ENCODE peak calls at places on chromosomes 5 and 9, in eight cellular contexts. J, H, V, I, O, P, R and X are unnamed samples.

GRCh38 chr9:93128715-93129224 is 5.3 kb downstream of the NINJ1 start:
- DNase-seq in J (no peak), H (no peak), V (no peak), I (no peak), O (no peak), P (no peak), R (no peak), X (no peak)

GRCh38 chr5:77957-78804 is 13.8 kb upstream of the PLEKHG4B start:
- DNase-seq in J (no peak), H (peak; percentile 34), V (peak; percentile 41), I (peak; percentile 40), O (peak; percentile 66), P (peak; percentile 72), R (peak; percentile 80), X (no peak)

GRCh38 chr9:110650261-110650660 is 18.3 kb upstream of the MUSK start:
- DNase-seq in J (no peak), H (no peak), V (no peak), I (no peak), O (peak; percentile 59), P (no peak), R (peak; percentile 97), X (no peak)

GRCh38 chr5:13708432-13708831 is 236.1 kb downstream of the DNAH5 start:
- DNase-seq in J (no peak), H (no peak), V (no peak), I (no peak), O (no peak), P (no peak), R (no peak), X (no peak)

GRCh38 chr5:137733922-137734695 is 1.8 kb downstream of the KLHL3 start:
- DNase-seq in J (no peak), H (no peak), V (no peak), I (no peak), O (no peak), P (no peak), R (peak; percentile 45), X (no peak)

GRCh38 chr5:176810084-176810597 is at the start of gene UNC5A:
- DNase-seq in J (no peak), H (peak; percentile 82), V (peak; percentile 24), I (peak; percentile 82), O (peak; percentile 54), P (peak; percentile 47), R (peak; percentile 30), X (peak; percentile 92)

GRCh38 chr5:113250341-113250953 is 184.3 kb downstream of the TSSK1B start:
- DNase-seq in J (no peak), H (no peak), V (no peak), I (no peak), O (peak; percentile 65), P (no peak), R (peak; percentile 44), X (no peak)

GRCh38 chr5:159956074-159956473 is 39.8 kb downstream of the ADRA1B start:
- DNase-seq in J (no peak), H (no peak), V (no peak), I (no peak), O (peak; percentile 36), P (no peak), R (no peak), X (no peak)

GRCh38 chr5:118088448-118088847 is 899.9 kb downstream of the DTWD2 start:
- DNase-seq in J (no peak), H (no peak), V (no peak), I (no peak), O (no peak), P (no peak), R (no peak), X (no peak)

GRCh38 chr9:133460405-133461175 is 812 bp downstream of the CACFD1 start:
- DNase-seq in J (peak; percentile 92), H (no peak), V (no peak), I (peak; percentile 66), O (no peak), P (peak; percentile 91), R (peak; percentile 23), X (no peak)

GRCh38 chr5:147407094-147407681 is 102.7 kb downstream of the DPYSL3 start:
- DNase-seq in J (no peak), H (no peak), V (no peak), I (no peak), O (peak; percentile 46), P (no peak), R (no peak), X (no peak)

GRCh38 chr5:72141440-72142271 is 34.4 kb downstream of the MAP1B start:
- DNase-seq in J (no peak), H (peak; percentile 54), V (no peak), I (no peak), O (peak; percentile 76), P (no peak), R (peak; percentile 89), X (no peak)

GRCh38 chr9:134293576-134294227 is 32.6 kb upstream of the RXRA start:
- DNase-seq in J (peak; percentile 37), H (no peak), V (no peak), I (no peak), O (peak; percentile 81), P (no peak), R (no peak), X (no peak)

GRCh38 chr5:178111925-178112324 is 1.4 kb upstream of the N4BP3 start:
- DNase-seq in J (no peak), H (no peak), V (no peak), I (no peak), O (peak; percentile 73), P (no peak), R (no peak), X (no peak)

GRCh38 chr5:15002791-15003190 is 131.2 kb upstream of the ANKH start:
- DNase-seq in J (no peak), H (no peak), V (no peak), I (peak; percentile 24), O (no peak), P (no peak), R (no peak), X (no peak)

GRCh38 chr9:2066312-2067273 is 51.4 kb downstream of the SMARCA2 start:
- DNase-seq in J (no peak), H (no peak), V (no peak), I (no peak), O (peak; percentile 65), P (peak; percentile 6), R (peak; percentile 51), X (no peak)

GRCh38 chr5:14870347-14871083 is 1.1 kb downstream of the ANKH start:
- DNase-seq in J (peak; percentile 63), H (no peak), V (no peak), I (peak; percentile 86), O (peak; percentile 24), P (peak; percentile 79), R (peak; percentile 20), X (no peak)

GRCh38 chr5:16713386-16713928 is 96.7 kb upstream of the RETREG1 start:
- DNase-seq in J (no peak), H (no peak), V (no peak), I (peak; percentile 94), O (peak; percentile 74), P (no peak), R (no peak), X (peak; percentile 58)

GRCh38 chr9:14585730-14586473 is 107.3 kb downstream of the ZDHHC21 start:
- DNase-seq in J (no peak), H (no peak), V (no peak), I (no peak), O (no peak), P (peak; percentile 8), R (no peak), X (no peak)

GRCh38 chr5:52997424-52997823 is 8.3 kb downstream of the ITGA2 start:
- DNase-seq in J (no peak), H (no peak), V (no peak), I (no peak), O (no peak), P (no peak), R (no peak), X (no peak)

GRCh38 chr5:107542831-107543231 is 127.9 kb downstream of the EFNA5 start:
- DNase-seq in J (peak; percentile 70), H (no peak), V (no peak), I (peak; percentile 16), O (peak; percentile 74), P (no peak), R (peak; percentile 58), X (no peak)

GRCh38 chr5:159049844-159050318 is 49.8 kb downstream of the EBF1 start:
- DNase-seq in J (no peak), H (no peak), V (no peak), I (no peak), O (peak; percentile 21), P (peak; percentile 51), R (peak; percentile 44), X (no peak)

GRCh38 chr5:26847041-26847736 is 191.2 kb downstream of the CDH9 start:
- DNase-seq in J (peak; percentile 10), H (no peak), V (no peak), I (no peak), O (no peak), P (no peak), R (no peak), X (peak; percentile 1)

GRCh38 chr5:134917070-134917831 is 12.3 kb downstream of the PCBD2 start:
- DNase-seq in J (no peak), H (no peak), V (no peak), I (no peak), O (no peak), P (peak; percentile 44), R (peak; percentile 12), X (no peak)

GRCh38 chr5:135398160-135398854 is 724 bp downstream of the MACROH2A1 start:
- DNase-seq in J (peak; percentile 88), H (peak; percentile 55), V (no peak), I (peak; percentile 74), O (peak; percentile 67), P (peak; percentile 70), R (peak; percentile 55), X (peak; percentile 54)

GRCh38 chr5:99169309-99169708 is 240.5 kb upstream of the CHD1 start:
- DNase-seq in J (no peak), H (no peak), V (peak; percentile 46), I (peak; percentile 19), O (no peak), P (no peak), R (peak; percentile 32), X (no peak)

GRCh38 chr9:129867138-129868032 is 32.1 kb downstream of the USP20 start:
- DNase-seq in J (no peak), H (no peak), V (no peak), I (no peak), O (no peak), P (no peak), R (no peak), X (no peak)